ENCODE peak calls at places on chromosomes 11 and 22, in four cellular contexts. R, U, N and O are unnamed samples.

GRCh38 chr11:11845551-11845950 is 3.8 kb downstream of the USP47 start:
- DNase-seq in R (no peak), U (no peak), N (no peak), O (no peak)

GRCh38 chr11:111922803-111923202 is 4.1 kb downstream of the C11orf52 start:
- DNase-seq in R (no peak), U (peak; percentile 41), N (no peak), O (no peak)

GRCh38 chr11:14042686-14043440 is 80.3 kb downstream of the SPON1 start:
- DNase-seq in R (no peak), U (no peak), N (no peak), O (no peak)

GRCh38 chr11:101049123-101049522 is 80.5 kb downstream of the PGR start:
- DNase-seq in R (no peak), U (no peak), N (no peak), O (peak; percentile 17)

GRCh38 chr11:19598456-19598855 is 114.2 kb upstream of the NAV2 start:
- DNase-seq in R (no peak), U (no peak), N (no peak), O (no peak)

GRCh38 chr22:44764974-44765373 is 12.6 kb downstream of the ARHGAP8 start:
- DNase-seq in R (no peak), U (no peak), N (no peak), O (no peak)

GRCh38 chr11:86274503-86274902 is 27.5 kb upstream of the HIKESHI start:
- DNase-seq in R (no peak), U (peak; percentile 5), N (peak; percentile 26), O (peak; percentile 88)

GRCh38 chr11:11620251-11620965 is 1.4 kb downstream of the GALNT18 start:
- DNase-seq in R (no peak), U (no peak), N (no peak), O (peak; percentile 66)

GRCh38 chr11:36948445-36949171 is 350.6 kb upstream of the RAG2 start:
- DNase-seq in R (no peak), U (no peak), N (no peak), O (no peak)

GRCh38 chr11:77345621-77346020 is 44.1 kb upstream of the GDPD4 start:
- DNase-seq in R (no peak), U (no peak), N (no peak), O (no peak)

GRCh38 chr11:121889168-121889567 is 226.8 kb downstream of the BLID start:
- DNase-seq in R (no peak), U (no peak), N (no peak), O (no peak)

GRCh38 chr11:127470485-127470884 is 469.9 kb upstream of the KIRREL3 start:
- DNase-seq in R (no peak), U (no peak), N (no peak), O (peak; percentile 56)

GRCh38 chr11:93519179-93519578 is 24.0 kb downstream of the SMCO4 start:
- DNase-seq in R (no peak), U (no peak), N (no peak), O (no peak)

GRCh38 chr11:38014405-38014804 is 1416.4 kb upstream of the RAG2 start:
- DNase-seq in R (no peak), U (no peak), N (no peak), O (no peak)

GRCh38 chr22:31556627-31557203 is 60.4 kb downstream of the SFI1 start:
- DNase-seq in R (no peak), U (peak; percentile 45), N (peak; percentile 15), O (peak; percentile 60)

GRCh38 chr11:20059587-20060021 is 100.7 kb downstream of the DBX1 start:
- DNase-seq in R (no peak), U (no peak), N (no peak), O (no peak)

GRCh38 chr22:43001271-43002197 is 13.4 kb downstream of the PACSIN2 start:
- DNase-seq in R (no peak), U (peak; percentile 54), N (no peak), O (no peak)

GRCh38 chr11:113475160-113475761 is at the start of gene DRD2:
- DNase-seq in R (no peak), U (no peak), N (peak; percentile 61), O (peak; percentile 66)

GRCh38 chr11:46664612-46665011 is 35.8 kb downstream of the ARHGAP1 start:
- DNase-seq in R (no peak), U (no peak), N (peak; percentile 66), O (no peak)
- H3K27ac ChIP-seq in R (no peak overlapping the region), U (no peak overlapping the region), N (peak overlapping the region; percentile 64), O (no peak overlapping the region)

DNA sequence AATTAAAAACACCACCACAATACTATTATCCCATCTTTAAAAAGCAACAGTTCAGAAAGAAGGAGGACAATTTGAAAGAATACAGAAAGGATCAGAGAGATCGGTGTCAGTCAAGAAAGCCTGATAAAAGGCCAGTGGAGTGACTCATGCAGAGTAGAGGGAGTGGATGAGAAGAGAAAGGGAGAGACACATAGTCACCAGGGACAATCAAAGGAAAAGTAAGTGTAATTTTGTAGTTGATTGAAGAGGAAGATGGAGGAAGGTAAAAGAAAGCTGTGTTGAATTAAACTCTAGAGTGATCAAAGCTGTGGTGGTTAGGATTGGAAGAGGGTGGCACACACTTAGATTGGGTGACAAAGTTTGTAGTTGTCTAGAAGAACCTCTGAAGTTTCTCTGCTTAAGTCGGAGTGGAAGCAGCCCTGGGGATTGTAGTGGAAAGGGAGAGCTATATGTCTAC is 14.1 kb downstream of the SPECC1L start:
- DNase-seq in R (no peak), U (no peak), N (no peak), O (no peak)
- TF ChIP-seq CREB1 in R (no peak), U (no peak), N (no peak), O (no peak)

GRCh38 chr22:38180841-38181452 is 683 bp downstream of the PLA2G6 start:
- DNase-seq in R (no peak), U (no peak), N (peak; percentile 47), O (peak; percentile 49)

GRCh38 chr22:38176170-38176741 is 5.4 kb downstream of the PLA2G6 start:
- DNase-seq in R (peak; percentile 65), U (no peak), N (no peak), O (no peak)

GRCh38 chr22:38175206-38176118 is 6.2 kb downstream of the PLA2G6 start:
- DNase-seq in R (no peak), U (no peak), N (no peak), O (no peak)

GRCh38 chr22:38177044-38177443 is 4.6 kb downstream of the PLA2G6 start:
- DNase-seq in R (no peak), U (no peak), N (no peak), O (no peak)

GRCh38 chr22:38177926-38178604 is 3.6 kb downstream of the PLA2G6 start:
- DNase-seq in R (no peak), U (peak; percentile 94), N (peak; percentile 22), O (peak; percentile 33)
- TF ChIP-seq JUNB in R (no peak), U (peak; percentile 98), N (no peak), O (no peak)

GRCh38 chr11:132114185-132114584 is 743.8 kb downstream of the NTM start:
- DNase-seq in R (no peak), U (no peak), N (no peak), O (peak; percentile 78)
- H3K27ac ChIP-seq in R (no peak overlapping the region), U (no peak overlapping the region), N (no peak overlapping the region), O (no peak overlapping the region)

GRCh38 chr11:131099746-131100145 is 183.5 kb upstream of the SNX19 start:
- DNase-seq in R (no peak), U (peak; percentile 4), N (no peak), O (no peak)
- TF ChIP-seq CREB1 in R (no peak), U (no peak), N (no peak), O (no peak)

GRCh38 chr11:33222052-33222451 is 35.1 kb upstream of the HIPK3 start:
- DNase-seq in R (no peak), U (no peak), N (no peak), O (no peak)

DNA sequence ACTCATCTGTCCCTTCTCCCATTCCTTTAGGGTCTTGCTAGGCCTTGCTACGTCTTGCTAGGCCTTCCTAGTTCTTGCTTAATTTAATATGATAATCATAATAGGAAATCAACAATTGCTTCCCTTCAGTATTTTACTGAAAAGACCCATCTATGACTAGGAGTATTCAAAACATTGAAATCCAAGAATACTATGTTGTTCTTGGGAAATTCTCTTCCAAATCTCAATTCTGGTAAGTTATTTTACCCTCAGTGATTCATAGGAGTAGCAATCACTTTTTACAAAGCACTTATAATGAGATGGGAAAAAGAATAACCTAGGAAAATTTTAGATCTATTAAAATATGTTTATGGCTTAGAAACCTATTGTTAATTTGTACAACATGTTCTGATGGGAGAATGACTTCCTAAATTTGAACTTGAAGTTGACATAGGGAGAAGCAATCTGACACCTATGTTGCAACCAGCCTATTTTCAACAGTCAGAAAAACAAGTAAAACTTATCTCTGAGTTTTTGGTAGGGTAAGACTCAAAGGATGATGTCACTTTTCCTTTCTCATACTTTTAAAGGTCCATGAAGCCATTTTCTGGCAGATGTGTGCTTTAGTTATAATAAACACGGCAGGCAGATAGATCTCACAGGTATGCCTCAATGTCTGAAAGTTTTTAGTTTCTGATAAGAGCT is 29.5 kb upstream of the HIPK3 start:
- DNase-seq in R (no peak), U (no peak), N (no peak), O (no peak)
- TF ChIP-seq JUNB in R (no peak), U (no peak), N (no peak), O (no peak)

GRCh38 chr22:46775789-46776485 is 13.5 kb downstream of the TBC1D22A start:
- DNase-seq in R (no peak), U (peak; percentile 43), N (no peak), O (no peak)
- H3K27ac ChIP-seq in R (peak overlapping the region; percentile 94), U (peak overlapping the region; percentile 82), N (no peak overlapping the region), O (no peak overlapping the region)